ENCODE peak calls at places on chromosome 6, in nine cellular contexts. D is upper lobe of right lung, A is breast epithelium, M is chondrocyte, J is AG10803, G is MCF 10A, C is HCT116, X is fibroblast of lung, N is AG04450. T is an unnamed sample.

GRCh38 chr6:4780360-4780812 is 4.2 kb downstream of the CDYL start:
- DNase-seq in D (no peak), A (no peak), M (no peak), J (peak), G (peak), C (no peak), X (peak), N (no peak), T (no peak)

GRCh38 chr6:41040911-41041536 is 1.2 kb upstream of the TSPO2 start:
- DNase-seq in D (no peak), A (no peak), M (no peak), J (no peak), G (no peak), C (no peak), X (no peak), N (no peak), T (no peak)

GRCh38 chr6:64889144-64889543 is 817.9 kb downstream of the EYS start:
- DNase-seq in D (no peak), A (no peak), M (no peak), J (no peak), G (no peak), C (no peak), X (no peak), N (no peak), T (no peak)

GRCh38 chr6:34154668-34155447 is 9.0 kb upstream of the GRM4 start:
- DNase-seq in D (peak), A (peak), M (peak), J (peak), G (peak), C (no peak), X (peak), N (no peak), T (peak)

GRCh38 chr6:95923518-95923917 is 92.3 kb upstream of the FUT9 start:
- DNase-seq in D (no peak), A (no peak), M (no peak), J (no peak), G (peak), C (peak), X (no peak), N (no peak), T (no peak)

GRCh38 chr6:88459224-88459623 is 293.1 kb upstream of the CNR1 start:
- DNase-seq in D (no peak), A (no peak), M (no peak), J (no peak), G (no peak), C (no peak), X (no peak), N (no peak), T (no peak)

GRCh38 chr6:7146079-7146828 is 38.5 kb downstream of the RREB1 start:
- DNase-seq in D (peak), A (no peak), M (no peak), J (peak), G (no peak), C (no peak), X (peak), N (no peak), T (no peak)

GRCh38 chr6:14275493-14275851 is 157.9 kb downstream of the CD83 start:
- DNase-seq in D (no peak), A (no peak), M (no peak), J (peak), G (no peak), C (no peak), X (peak), N (no peak), T (no peak)

GRCh38 chr6:117906905-117907599 is at the start of gene SLC35F1:
- DNase-seq in D (peak), A (no peak), M (peak), J (peak), G (no peak), C (no peak), X (peak), N (no peak), T (peak)

GRCh38 chr6:90940812-90941481 is 354.1 kb upstream of the MAP3K7 start:
- DNase-seq in D (no peak), A (no peak), M (no peak), J (peak), G (peak), C (peak), X (peak), N (peak), T (no peak)

GRCh38 chr6:23280445-23280844 is 711.1 kb downstream of the HDGFL1 start:
- DNase-seq in D (no peak), A (no peak), M (no peak), J (peak), G (peak), C (no peak), X (no peak), N (no peak), T (no peak)

GRCh38 chr6:16105874-16106273 is 23.0 kb upstream of the MYLIP start:
- DNase-seq in D (no peak), A (no peak), M (no peak), J (peak), G (no peak), C (no peak), X (peak), N (no peak), T (no peak)

GRCh38 chr6:125836466-125836865 is 45.7 kb downstream of the NCOA7 start:
- DNase-seq in D (no peak), A (no peak), M (no peak), J (no peak), G (no peak), C (no peak), X (no peak), N (no peak), T (no peak)

GRCh38 chr6:39330057-39330456 is 7.6 kb upstream of the KCNK16 start:
- DNase-seq in D (no peak), A (no peak), M (no peak), J (no peak), G (no peak), C (no peak), X (no peak), N (no peak), T (no peak)

GRCh38 chr6:90284745-90285481 is 11.7 kb downstream of the BACH2 start:
- DNase-seq in D (no peak), A (no peak), M (no peak), J (peak), G (peak), C (peak), X (peak), N (no peak), T (no peak)

GRCh38 chr6:38015341-38015740 is 195.8 kb downstream of the ZFAND3 start:
- DNase-seq in D (no peak), A (no peak), M (no peak), J (no peak), G (no peak), C (no peak), X (no peak), N (no peak), T (no peak)

GRCh38 chr6:74928203-74928602 is 277.6 kb downstream of the COL12A1 start:
- DNase-seq in D (no peak), A (no peak), M (no peak), J (no peak), G (no peak), C (no peak), X (no peak), N (no peak), T (no peak)

GRCh38 chr6:63573899-63574553 is 1.7 kb downstream of the LOC128125822 start:
- DNase-seq in D (no peak), A (no peak), M (no peak), J (peak), G (peak), C (peak), X (peak), N (no peak), T (no peak)

GRCh38 chr6:23826587-23826986 is 299.4 kb upstream of the NRSN1 start:
- DNase-seq in D (no peak), A (no peak), M (no peak), J (no peak), G (peak), C (no peak), X (peak), N (no peak), T (no peak)

GRCh38 chr6:13383280-13384163 is 55.2 kb upstream of the TBC1D7 start:
- DNase-seq in D (no peak), A (no peak), M (no peak), J (peak), G (peak), C (no peak), X (peak), N (no peak), T (no peak)

GRCh38 chr6:90610671-90611542 is 24.0 kb upstream of the MAP3K7 start:
- DNase-seq in D (peak), A (no peak), M (peak), J (peak), G (no peak), C (no peak), X (peak), N (no peak), T (peak)

GRCh38 chr6:46199387-46199786 is 28.6 kb upstream of the ENPP5 start:
- DNase-seq in D (no peak), A (no peak), M (no peak), J (peak), G (peak), C (no peak), X (peak), N (no peak), T (no peak)

GRCh38 chr6:122809001-122809400 is 19.9 kb downstream of the SMPDL3A start:
- DNase-seq in D (no peak), A (no peak), M (no peak), J (no peak), G (no peak), C (no peak), X (peak), N (no peak), T (no peak)

GRCh38 chr6:108560463-108561308 is at the start of gene FOXO3:
- DNase-seq in D (peak), A (peak), M (peak), J (peak), G (peak), C (peak), X (peak), N (no peak), T (peak)
- TF ChIP-seq CTCF in D (no peak), A (no peak), M (no peak), J (no peak), G (no peak), C (no peak), X (no peak), N (no peak), T (no peak)

GRCh38 chr6:17165383-17165782 is 63.5 kb downstream of the STMND1 start:
- DNase-seq in D (no peak), A (no peak), M (no peak), J (peak), G (no peak), C (no peak), X (peak), N (no peak), T (no peak)

GRCh38 chr6:17169291-17169690 is 67.4 kb downstream of the STMND1 start:
- DNase-seq in D (no peak), A (no peak), M (no peak), J (peak), G (no peak), C (no peak), X (peak), N (peak), T (no peak)

GRCh38 chr6:17173071-17173470 is 71.2 kb downstream of the STMND1 start:
- DNase-seq in D (no peak), A (no peak), M (no peak), J (peak), G (no peak), C (no peak), X (no peak), N (no peak), T (no peak)

GRCh38 chr6:17169701-17170100 is 67.9 kb downstream of the STMND1 start:
- DNase-seq in D (no peak), A (no peak), M (no peak), J (no peak), G (no peak), C (no peak), X (no peak), N (no peak), T (no peak)

GRCh38 chr6:17167327-17167979 is 65.6 kb downstream of the STMND1 start:
- DNase-seq in D (no peak), A (no peak), M (no peak), J (peak), G (peak), C (peak), X (peak), N (no peak), T (no peak)
- TF ChIP-seq CTCF in D (peak), A (no peak), M (peak), J (peak), G (no peak), C (peak), X (no peak), N (peak), T (peak)

DNA sequence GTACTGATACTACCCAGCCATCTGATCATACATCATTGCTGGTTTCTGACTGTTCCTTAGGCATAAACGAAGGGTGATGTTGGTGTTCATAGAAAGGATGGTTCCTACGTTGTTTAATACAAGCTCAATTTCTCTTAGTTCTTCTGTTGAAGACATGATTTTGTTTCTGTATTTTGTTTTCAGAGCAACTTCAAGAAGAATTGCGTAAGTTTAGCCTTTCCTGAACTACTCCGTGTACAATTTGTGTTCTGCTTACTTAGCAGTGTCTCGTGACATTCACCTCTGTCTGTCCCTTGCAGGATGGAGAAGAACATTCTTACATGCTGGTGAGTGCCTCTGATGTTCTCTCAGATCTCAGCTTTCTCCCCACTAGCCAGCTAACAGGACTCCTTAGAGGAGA is 7.6 kb downstream of the BTN2A2 start:
- DNase-seq in D (no peak), A (no peak), M (no peak), J (no peak), G (no peak), C (no peak), X (no peak), N (no peak), T (no peak)
- TF ChIP-seq CTCF in D (no peak), A (no peak), M (no peak), J (no peak), G (no peak), C (no peak), X (no peak), N (no peak), T (no peak)

GRCh38 chr6:31587791-31588777 is 2.0 kb downstream of the LST1 start:
- DNase-seq in D (no peak), A (no peak), M (no peak), J (no peak), G (no peak), C (no peak), X (no peak), N (no peak), T (no peak)

GRCh38 chr6:31586013-31586412 is at the start of gene LST1:
- DNase-seq in D (peak), A (no peak), M (no peak), J (peak), G (no peak), C (no peak), X (no peak), N (no peak), T (no peak)

GRCh38 chr6:31582230-31582601 is at the start of gene LTB:
- DNase-seq in D (no peak), A (no peak), M (no peak), J (no peak), G (no peak), C (no peak), X (no peak), N (no peak), T (no peak)

GRCh38 chr6:31586596-31586995 is 519 bp downstream of the LST1 start:
- DNase-seq in D (peak), A (no peak), M (no peak), J (no peak), G (no peak), C (no peak), X (no peak), N (no peak), T (no peak)

GRCh38 chr6:31585531-31585930 is 546 bp upstream of the LST1 start:
- DNase-seq in D (no peak), A (no peak), M (no peak), J (no peak), G (peak), C (peak), X (no peak), N (no peak), T (no peak)
- TF ChIP-seq CTCF in D (peak), A (no peak), M (peak), J (peak), G (peak), C (no peak), X (peak), N (peak), T (peak)

GRCh38 chr6:169775321-169775720 is 23.9 kb downstream of the ERMARD start:
- DNase-seq in D (no peak), A (no peak), M (no peak), J (no peak), G (no peak), C (no peak), X (no peak), N (no peak), T (no peak)

GRCh38 chr6:169777896-169778295 is 26.5 kb downstream of the ERMARD start:
- DNase-seq in D (no peak), A (no peak), M (no peak), J (no peak), G (no peak), C (no peak), X (no peak), N (no peak), T (no peak)

GRCh38 chr6:169776379-169776778 is 25.0 kb downstream of the ERMARD start:
- DNase-seq in D (no peak), A (no peak), M (no peak), J (no peak), G (no peak), C (no peak), X (no peak), N (no peak), T (no peak)

GRCh38 chr6:169778646-169779045 is 27.2 kb downstream of the ERMARD start:
- DNase-seq in D (no peak), A (no peak), M (no peak), J (no peak), G (peak), C (no peak), X (no peak), N (no peak), T (no peak)

GRCh38 chr6:169774347-169774746 is 22.9 kb downstream of the ERMARD start:
- DNase-seq in D (no peak), A (no peak), M (no peak), J (no peak), G (no peak), C (no peak), X (no peak), N (no peak), T (no peak)
- TF ChIP-seq CTCF in D (no peak), A (no peak), M (no peak), J (no peak), G (no peak), C (no peak), X (no peak), N (no peak), T (no peak)

DNA sequence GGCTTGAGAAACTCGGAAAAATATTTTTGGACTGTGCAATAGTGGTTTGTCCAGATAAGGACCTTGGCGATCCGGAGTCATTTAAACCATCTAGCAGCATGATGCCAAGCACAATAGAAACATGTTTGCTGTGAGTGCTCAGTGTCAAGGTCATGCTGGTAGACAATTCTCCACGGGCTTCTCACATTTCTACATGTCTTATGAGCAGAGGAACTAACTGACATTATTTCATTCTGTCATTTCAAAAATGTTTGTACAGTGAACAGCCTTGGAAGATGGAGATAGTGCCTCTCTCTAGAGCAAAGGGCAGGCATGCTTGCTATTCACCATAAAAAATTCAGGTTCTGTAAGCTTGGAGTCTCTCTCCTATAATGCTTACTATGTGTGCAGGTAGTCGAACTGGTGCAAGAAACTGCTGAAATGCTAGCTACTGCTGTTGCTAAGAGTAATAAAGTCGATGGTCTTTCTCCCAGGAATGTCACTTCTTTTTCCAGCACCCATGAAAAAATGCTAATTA is 25.4 kb upstream of the CCN2 start:
- DNase-seq in D (no peak), A (no peak), M (no peak), J (peak), G (no peak), C (no peak), X (peak), N (no peak), T (no peak)
- TF ChIP-seq CTCF in D (no peak), A (no peak), M (no peak), J (no peak), G (no peak), C (no peak), X (no peak), N (no peak), T (no peak)